ENCODE peak calls at places on chromosomes 6 and 20, in eight cellular contexts. M, N, Q, H, Z, D, A and O are unnamed samples.

GRCh38 chr6:56806368-56806767 is 148.5 kb upstream of the BEND6 start:
- DNase-seq in Q (no peak), N (no peak), Z (no peak), H (no peak), A (no peak), M (no peak), D (no peak), O (no peak)

GRCh38 chr6:113178349-113178748 is 678.8 kb upstream of the MARCKS start:
- DNase-seq in A (peak; percentile 7), N (no peak), H (no peak), M (no peak), Z (peak; percentile 47), Q (no peak), D (peak; percentile 44), O (no peak)

GRCh38 chr20:64161595-64162238 is 2.5 kb upstream of the MYT1 start:
- DNase-seq in N (no peak), Q (no peak), H (peak; percentile 22), A (peak; percentile 36), M (peak; percentile 50), Z (peak; percentile 39), D (peak; percentile 32), O (peak; percentile 34)

GRCh38 chr20:62454936-62455673 is 20.7 kb downstream of the GATA5 start:
- DNase-seq in Q (no peak), D (no peak), N (no peak), H (no peak), M (no peak), A (no peak), Z (no peak), O (no peak)

GRCh38 chr20:50546729-50547314 is 36.6 kb downstream of the PTPN1 start:
- DNase-seq in M (no peak), A (no peak), Z (no peak), D (no peak), H (no peak), N (no peak), Q (no peak), O (no peak)

GRCh38 chr6:16514249-16514648 is 247.0 kb downstream of the ATXN1 start:
- DNase-seq in Q (peak; percentile 34), Z (peak; percentile 65), N (no peak), H (no peak), D (peak; percentile 33), A (peak; percentile 57), M (no peak), O (peak; percentile 25)

GRCh38 chr6:89278956-89279355 is 36.1 kb downstream of the GABRR2 start:
- DNase-seq in H (no peak), N (no peak), Q (no peak), M (no peak), Z (no peak), D (no peak), A (no peak), O (no peak)

GRCh38 chr6:118705799-118706481 is 54.5 kb upstream of the CEP85L start:
- DNase-seq in Q (peak; percentile 6), H (peak; percentile 9), D (peak; percentile 62), M (peak; percentile 53), A (no peak), Z (peak; percentile 58), N (no peak), O (peak; percentile 13)

GRCh38 chr6:148857817-148858390 is 111.1 kb downstream of the UST start:
- DNase-seq in Z (peak; percentile 88), Q (no peak), A (peak; percentile 88), N (no peak), H (no peak), D (peak; percentile 94), M (no peak), O (no peak)

GRCh38 chr20:11569163-11569562 is 348.5 kb upstream of the BTBD3 start:
- DNase-seq in Z (no peak), D (no peak), M (no peak), A (no peak), H (no peak), Q (no peak), N (no peak), O (no peak)

GRCh38 chr6:6518627-6519026 is 69.9 kb upstream of the LY86 start:
- DNase-seq in Z (no peak), Q (no peak), M (no peak), D (no peak), N (no peak), H (no peak), A (no peak), O (no peak)

GRCh38 chr6:31610891-31611425 is 4.1 kb upstream of the AIF1 start:
- DNase-seq in Z (peak; percentile 38), M (no peak), A (no peak), H (no peak), Q (no peak), N (no peak), D (no peak), O (no peak)

GRCh38 chr6:153160221-153160620 is 29.1 kb upstream of the RGS17 start:
- DNase-seq in Q (no peak), M (no peak), H (no peak), A (no peak), D (no peak), N (no peak), Z (no peak), O (no peak)

GRCh38 chr20:61980647-61981583 is 84.8 kb downstream of the TAF4 start:
- DNase-seq in N (no peak), Z (peak; percentile 20), D (no peak), A (peak; percentile 11), M (no peak), Q (no peak), H (no peak), O (no peak)

GRCh38 chr6:36677059-36677749 is 1.3 kb upstream of the CDKN1A start:
- DNase-seq in M (no peak), N (no peak), H (no peak), Z (no peak), D (peak; percentile 77), Q (no peak), A (no peak), O (no peak)

GRCh38 chr20:22411568-22412450 is 172.6 kb downstream of the FOXA2 start:
- DNase-seq in H (no peak), D (peak; percentile 84), Q (no peak), Z (peak; percentile 91), N (peak; percentile 74), A (peak; percentile 72), M (no peak), O (no peak)

GRCh38 chr6:15287670-15288069 is 41.8 kb downstream of the JARID2 start:
- DNase-seq in Q (no peak), Z (no peak), M (no peak), D (no peak), A (no peak), N (no peak), H (no peak), O (no peak)

GRCh38 chr6:83365931-83366330 is 64.9 kb downstream of the ME1 start:
- DNase-seq in H (no peak), D (no peak), N (no peak), M (no peak), Z (peak; percentile 90), A (no peak), Q (no peak), O (no peak)

GRCh38 chr6:149963212-149963461 is 606 bp upstream of the ULBP1 start:
- DNase-seq in N (no peak), Z (no peak), A (no peak), Q (no peak), D (peak; percentile 20), M (peak; percentile 61), H (no peak), O (peak; percentile 37)

GRCh38 chr6:73648166-73648565 is 5.6 kb downstream of the SLC17A5 start:
- DNase-seq in H (no peak), D (no peak), M (no peak), Q (no peak), A (no peak), N (no peak), Z (peak; percentile 74), O (no peak)

GRCh38 chr6:35428421-35429149 is 23.6 kb upstream of the FANCE start:
- DNase-seq in Q (no peak), A (no peak), D (no peak), H (no peak), N (peak; percentile 75), Z (peak; percentile 18), M (no peak), O (no peak)